ENCODE peak calls at places on chromosomes 12 and 14, in five cellular contexts. L, I, C, A and E are unnamed samples. For H3K36me3, the result is how much of the 10 kb centered on the place peaks cover.

GRCh38 chr12:78611504-78611903 is 253.1 kb upstream of the SYT1 start:
- DNase-seq in L (no peak), C (no peak), I (no peak), A (no peak), E (no peak)

GRCh38 chr14:53055003-53055402 is 98.1 kb downstream of the DDHD1 start:
- DNase-seq in A (no peak), C (no peak), L (no peak), I (peak), E (peak)

GRCh38 chr12:63845726-63846125 is 1.2 kb downstream of the SRGAP1 start:
- DNase-seq in I (peak), C (no peak), A (no peak), L (no peak), E (no peak)

GRCh38 chr12:52759695-52760094 is 17.4 kb downstream of the KRT76 start:
- DNase-seq in C (no peak), L (no peak), I (no peak), A (no peak), E (no peak)

GRCh38 chr14:86057018-86057667 is 527.2 kb downstream of the FLRT2 start:
- DNase-seq in C (no peak), A (no peak), I (peak), L (peak), E (no peak)

GRCh38 chr12:90333939-90334338 is 621.0 kb downstream of the CCER1 start:
- DNase-seq in A (no peak), L (no peak), C (no peak), I (peak), E (no peak)

GRCh38 chr12:11652351-11653040 is 3.0 kb downstream of the ETV6 start:
- DNase-seq in L (no peak), C (no peak), A (no peak), I (peak), E (no peak)

GRCh38 chr12:80830533-80831088 is 107.1 kb downstream of the LIN7A start:
- DNase-seq in I (no peak), C (no peak), L (no peak), A (no peak), E (no peak)

GRCh38 chr12:91618281-91618680 is 435.7 kb upstream of the DCN start:
- DNase-seq in I (no peak), C (no peak), A (no peak), L (no peak), E (no peak)

GRCh38 chr12:128486951-128487350 is 220.0 kb downstream of the TMEM132C start:
- DNase-seq in L (no peak), A (no peak), C (no peak), I (no peak), E (no peak)

GRCh38 chr12:131122631-131123030 is 168.9 kb downstream of the ADGRD1 start:
- DNase-seq in A (no peak), C (no peak), I (no peak), L (no peak), E (no peak)

GRCh38 chr14:74349757-74350156 is 1.5 kb downstream of the VRTN start:
- DNase-seq in C (peak), L (no peak), I (no peak), A (no peak), E (no peak)

GRCh38 chr12:87678453-87678852 is 350.7 kb downstream of the C12orf50 start:
- DNase-seq in A (no peak), I (peak), L (no peak), C (no peak), E (no peak)

GRCh38 chr14:52267501-52268190 is at the start of gene PTGDR:
- DNase-seq in I (no peak), L (no peak), A (peak), C (no peak), E (no peak)

GRCh38 chr14:30915596-30915995 is 41.2 kb downstream of the COCH start:
- DNase-seq in L (no peak), I (no peak), A (no peak), C (no peak), E (no peak)

GRCh38 chr14:65019944-65020566 is 33.4 kb downstream of the FNTB start:
- DNase-seq in L (no peak), C (peak), A (no peak), I (peak), E (no peak)

GRCh38 chr12:3302406-3303041 is 188.5 kb upstream of the PRMT8 start:
- DNase-seq in I (no peak), A (no peak), C (no peak), L (no peak), E (no peak)

GRCh38 chr12:64968989-64969819 is 144.8 kb downstream of the TBC1D30 start:
- DNase-seq in A (no peak), I (no peak), C (no peak), L (no peak), E (no peak)

GRCh38 chr12:84034891-84035290 is 877.7 kb downstream of the SLC6A15 start:
- DNase-seq in I (peak), C (no peak), L (no peak), A (no peak), E (no peak)

GRCh38 chr12:65941388-65941787 is 117.1 kb downstream of the HMGA2 start:
- DNase-seq in C (no peak), L (no peak), I (peak), A (no peak), E (no peak)

GRCh38 chr12:30764251-30764650 is 9.5 kb upstream of the CAPRIN2 start:
- DNase-seq in L (no peak), C (no peak), A (no peak), I (no peak), E (no peak)

GRCh38 chr14:100746326-100746725 is 19.6 kb downstream of the DLK1 start:
- DNase-seq in L (no peak), A (no peak), I (no peak), C (no peak), E (no peak)

GRCh38 chr12:118036672-118037411 is 20.3 kb downstream of the RFC5 start:
- DNase-seq in A (no peak), I (no peak), C (no peak), L (no peak), E (no peak)

GRCh38 chr14:66070542-66071319 is 415.4 kb upstream of the CCDC196 start:
- DNase-seq in L (no peak), A (no peak), I (no peak), C (peak), E (peak)

GRCh38 chr14:61608245-61609142 is 86.8 kb upstream of the HIF1A start:
- DNase-seq in C (no peak), I (peak), A (no peak), L (no peak), E (no peak)

GRCh38 chr12:1859643-1860042 is 39.3 kb downstream of the LRTM2 start:
- DNase-seq in A (no peak), I (peak), C (no peak), L (no peak), E (no peak)

GRCh38 chr12:3229577-3229976 is 152.4 kb downstream of the TSPAN9 start:
- DNase-seq in L (no peak), I (no peak), A (no peak), C (no peak), E (no peak)

DNA sequence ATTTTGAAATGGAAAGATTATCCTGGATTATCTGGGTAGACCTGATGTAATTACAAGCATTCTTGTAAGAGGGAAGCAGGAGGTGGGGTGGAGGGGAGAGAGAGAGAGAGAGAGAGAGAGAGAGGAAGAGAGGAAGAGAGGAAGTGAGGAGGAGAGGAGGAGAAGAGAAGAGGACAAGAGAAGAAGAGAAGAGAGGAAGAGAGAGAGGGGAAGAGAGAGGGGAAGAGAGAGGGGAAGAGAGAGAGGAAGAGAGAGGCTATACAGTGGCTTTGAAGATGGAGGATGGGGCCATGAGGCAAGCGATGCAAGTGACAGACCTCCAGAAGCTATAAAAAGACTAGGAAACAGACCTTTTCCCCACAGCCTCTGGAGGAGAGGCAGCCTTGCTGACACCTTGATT is 13.7 kb upstream of the CHST11 start:
- DNase-seq in I (no peak), C (no peak), A (no peak), L (no peak), E (no peak)
- H3K4me3 ChIP-seq in I (no peak), C (no peak), A (no peak), L (no peak), E (no peak)

DNA sequence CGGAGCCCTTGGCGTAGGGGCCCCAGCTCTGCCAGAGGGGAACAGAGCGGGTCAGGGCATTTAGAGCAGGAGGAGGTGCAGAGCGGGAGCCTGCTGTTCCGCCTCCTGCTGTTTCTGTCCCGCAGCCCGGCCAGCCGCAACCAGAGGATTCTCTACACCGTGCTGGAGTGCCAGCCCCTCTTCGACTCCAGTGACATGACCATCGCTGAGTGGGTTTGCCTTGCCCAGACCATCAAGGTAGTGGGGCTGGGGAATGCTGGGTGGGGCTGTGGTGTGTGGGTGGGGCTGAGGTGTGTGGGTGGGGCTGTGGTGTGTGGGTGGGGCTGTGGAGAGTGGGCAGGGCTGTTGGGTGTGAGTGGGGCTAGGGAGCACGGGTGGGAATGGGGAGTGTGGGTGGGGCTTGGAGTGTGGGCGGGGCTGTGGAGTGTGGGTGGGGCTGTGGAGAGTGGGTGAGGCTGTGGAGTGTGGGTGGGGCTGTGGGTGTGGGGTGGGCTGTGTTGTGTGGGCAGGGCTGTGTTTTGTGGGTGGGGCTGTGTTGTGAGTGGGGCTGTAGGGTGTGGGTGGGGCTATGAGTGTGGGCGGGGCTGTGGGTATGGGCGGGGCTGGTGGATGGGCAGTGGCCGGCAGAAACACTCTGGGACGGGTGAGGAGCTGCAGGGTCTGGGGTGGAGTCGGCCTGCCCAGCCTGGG is 8.0 kb downstream of the ASPG start:
- DNase-seq in L (no peak), C (no peak), A (peak), I (no peak), E (no peak)
- H3K36me3 ChIP-seq in L (under half), C (under half), A (under half), I (under half), E (under half)

DNA sequence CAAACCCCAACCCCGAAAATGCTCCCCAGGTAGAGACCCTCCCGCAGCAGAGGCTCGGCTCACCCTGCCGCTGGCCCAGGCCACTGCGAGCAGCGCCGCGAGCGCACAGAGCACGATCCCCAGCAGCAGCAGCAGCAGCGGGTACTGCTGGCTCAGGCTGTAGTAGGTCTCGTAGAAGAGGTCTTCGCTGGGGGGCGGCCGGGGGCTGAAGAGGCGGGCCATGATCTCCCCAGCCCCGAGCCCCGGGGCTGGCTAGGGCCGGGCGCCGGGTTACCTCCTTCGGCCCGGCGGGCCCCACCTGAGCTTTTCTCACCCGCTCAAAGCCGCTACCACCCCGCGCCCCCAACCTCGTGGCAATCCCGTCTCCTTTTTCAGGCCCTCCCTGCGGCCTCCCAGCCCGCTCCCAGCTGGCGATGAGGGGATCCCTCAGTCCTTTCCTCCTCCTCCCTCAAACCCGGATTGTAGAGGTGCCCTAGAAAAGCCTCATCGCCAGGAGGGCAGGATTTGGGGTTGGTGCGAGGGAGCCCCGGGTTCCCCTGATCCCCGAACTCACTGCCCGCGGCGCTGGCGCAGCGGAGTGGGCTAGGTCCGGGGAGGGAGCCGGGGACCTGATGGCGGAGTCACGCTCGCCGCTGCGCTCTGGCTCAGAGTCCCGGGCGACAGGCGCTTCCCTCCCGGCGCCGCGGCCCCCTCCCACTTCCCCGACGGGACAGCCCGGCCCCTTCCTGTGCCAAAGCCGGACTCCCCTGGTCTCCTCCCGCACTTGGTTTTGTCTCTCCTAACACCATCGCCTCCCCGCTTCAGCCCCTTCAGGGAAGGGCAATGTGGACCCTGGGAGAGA is at the start of gene ADCY4:
- DNase-seq in I (no peak), A (peak), C (no peak), L (no peak), E (no peak)
- H3K4me3 ChIP-seq in I (peak), A (no peak), C (no peak), L (peak), E (peak)

DNA sequence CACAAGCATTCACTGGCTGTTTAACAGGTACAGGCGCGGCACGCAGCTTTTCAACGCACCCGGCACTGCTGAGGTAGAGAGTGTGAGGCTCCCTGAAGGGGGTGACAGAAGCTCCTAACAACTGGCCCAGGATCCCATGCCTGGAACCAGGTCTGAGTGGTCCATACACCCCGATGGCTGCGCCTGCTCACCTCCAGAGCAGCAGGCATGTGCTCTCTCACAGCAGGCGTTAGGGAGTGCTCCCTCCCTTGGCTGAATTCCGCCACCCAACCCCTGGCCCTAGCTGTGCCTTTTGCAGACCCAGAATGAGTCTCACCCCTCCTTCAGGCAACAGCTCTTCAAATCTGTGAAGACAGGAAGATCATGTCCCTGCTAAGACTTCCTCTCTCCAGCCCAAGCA is 86.1 kb downstream of the SETD3 start:
- DNase-seq in C (no peak), A (no peak), I (no peak), L (no peak), E (no peak)
- H3K36me3 ChIP-seq in C (under half), A (under half), I (under half), L (under half), E (under half)

DNA sequence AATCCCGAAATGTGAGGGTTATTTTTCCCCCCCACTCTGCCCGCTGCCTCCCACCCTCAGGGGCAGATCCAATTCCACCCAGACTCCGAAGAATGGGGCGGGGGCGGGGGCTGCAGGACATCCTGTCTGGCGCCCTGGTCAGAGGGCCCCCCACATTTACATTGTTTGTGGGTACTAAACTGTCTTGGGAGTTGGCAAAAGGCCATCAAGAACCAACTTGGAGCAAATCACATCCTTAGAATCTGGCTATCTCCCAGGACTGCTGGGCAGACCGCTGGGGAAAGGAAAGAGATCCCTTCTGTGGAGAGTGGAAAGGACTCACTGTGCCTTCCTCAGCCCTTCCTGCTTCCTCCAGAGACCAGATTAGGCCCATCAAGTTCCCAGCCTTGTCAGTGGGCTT is 2.4 kb downstream of the EMP1 start:
- DNase-seq in I (peak), L (no peak), C (no peak), A (no peak), E (no peak)
- H3K4me3 ChIP-seq in I (peak), L (peak), C (no peak), A (no peak), E (no peak)

DNA sequence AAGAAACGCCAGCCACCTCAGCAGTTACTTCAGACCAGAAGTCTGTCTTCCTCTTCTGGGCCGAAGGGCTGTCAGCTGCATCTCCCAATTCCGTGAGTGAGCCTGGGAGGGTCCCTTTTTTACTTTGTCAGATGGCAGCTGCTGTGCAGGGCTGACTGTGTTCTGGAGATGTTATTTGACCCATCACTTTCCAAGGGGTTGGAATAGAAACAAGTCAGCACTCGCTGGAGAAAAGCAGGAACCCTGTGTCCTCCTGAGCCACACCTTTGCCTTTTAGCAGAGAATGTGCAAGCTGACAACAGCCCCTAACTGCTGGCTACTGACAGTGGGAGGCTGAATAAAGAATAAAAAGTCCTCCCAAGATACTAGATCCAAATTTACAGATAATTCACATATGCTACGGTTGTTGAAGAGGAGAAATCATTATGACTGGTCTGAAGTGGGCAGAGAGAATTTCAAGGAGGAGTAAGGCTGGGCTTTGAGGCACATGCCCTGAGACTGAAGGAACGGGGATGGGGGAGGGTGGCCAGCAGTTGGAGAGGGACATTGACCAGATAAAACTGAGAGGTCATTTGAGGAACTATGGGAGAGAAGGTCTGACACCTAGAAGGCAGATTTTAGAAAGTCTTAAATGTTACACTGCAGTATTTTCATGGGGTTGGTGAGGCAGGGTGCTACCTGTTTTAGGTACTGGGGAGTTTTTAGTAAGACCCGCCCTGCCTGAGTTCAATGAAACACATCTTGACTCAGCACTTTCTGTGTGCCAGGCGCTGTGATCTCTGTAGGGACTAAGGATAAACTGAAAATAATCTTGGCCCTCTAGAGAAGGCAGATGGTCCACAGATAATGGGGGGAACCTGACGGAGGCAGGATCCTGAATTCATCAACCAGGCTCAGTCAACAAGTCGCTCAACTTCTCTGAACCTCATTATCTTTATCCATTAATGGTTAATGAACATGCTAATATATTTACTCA is 27.4 kb downstream of the FAM234B start:
- DNase-seq in C (no peak), L (no peak), A (no peak), I (no peak), E (no peak)
- H3K36me3 ChIP-seq in C (under half), L (under half), A (under half), I (under half), E (under half)